ENCODE peak calls at places on chromosome 1, in five cellular contexts. One of them, this sample, is unnamed.

GRCh38 chr1:71224958-71225357 is 144.1 kb upstream of the ZRANB2 start:
- DNase-seq in H1: no peak
- DNase-seq in anterior cingulate cortex: no peak
- DNase-seq in GM18507: no peak
- DNase-seq in midbrain: no peak
- DNase-seq in this sample: no peak

GRCh38 chr1:114341886-114342285 is 169.1 kb downstream of the TRIM33 start:
- DNase-seq in H1: peak; percentile 13
- DNase-seq in anterior cingulate cortex: no peak
- DNase-seq in GM18507: no peak
- DNase-seq in midbrain: no peak
- DNase-seq in this sample: no peak

GRCh38 chr1:90768826-90769225 is 51.7 kb upstream of the BARHL2 start:
- DNase-seq in H1: no peak
- DNase-seq in anterior cingulate cortex: no peak
- DNase-seq in GM18507: no peak
- DNase-seq in midbrain: no peak
- DNase-seq in this sample: no peak

GRCh38 chr1:213936571-213936970 is 51.2 kb upstream of the PROX1 start:
- DNase-seq in H1: no peak
- DNase-seq in anterior cingulate cortex: no peak
- DNase-seq in GM18507: no peak
- DNase-seq in midbrain: no peak
- DNase-seq in this sample: no peak

GRCh38 chr1:200526709-200527612 is 93.6 kb downstream of the KIF14 start:
- DNase-seq in H1: no peak
- DNase-seq in anterior cingulate cortex: no peak
- DNase-seq in GM18507: no peak
- DNase-seq in midbrain: no peak
- DNase-seq in this sample: no peak

GRCh38 chr1:150578278-150579109 is 916 bp downstream of the MCL1 start:
- DNase-seq in H1: no peak
- DNase-seq in anterior cingulate cortex: no peak
- DNase-seq in GM18507: no peak
- DNase-seq in midbrain: peak; percentile 42
- DNase-seq in this sample: peak; percentile 66

GRCh38 chr1:45954401-45954847 is 151.0 kb downstream of the MAST2 start:
- DNase-seq in H1: no peak
- DNase-seq in anterior cingulate cortex: no peak
- DNase-seq in GM18507: no peak
- DNase-seq in midbrain: no peak
- DNase-seq in this sample: no peak

GRCh38 chr1:61518670-61519400 is 206.1 kb downstream of the TM2D1 start:
- DNase-seq in H1: no peak
- DNase-seq in anterior cingulate cortex: no peak
- DNase-seq in GM18507: no peak
- DNase-seq in midbrain: no peak
- DNase-seq in this sample: no peak

GRCh38 chr1:46065405-46065804 is 67.0 kb downstream of the PIK3R3 start:
- DNase-seq in H1: no peak
- DNase-seq in anterior cingulate cortex: no peak
- DNase-seq in GM18507: no peak
- DNase-seq in midbrain: no peak
- DNase-seq in this sample: no peak

GRCh38 chr1:1539310-1540014 is 962 bp downstream of the TMEM240 start:
- DNase-seq in H1: no peak
- DNase-seq in anterior cingulate cortex: peak; percentile 32
- DNase-seq in GM18507: no peak
- DNase-seq in midbrain: peak; percentile 15
- DNase-seq in this sample: peak; percentile 49

GRCh38 chr1:26627959-26628358 is 67.9 kb upstream of the ARID1A start:
- DNase-seq in H1: no peak
- DNase-seq in anterior cingulate cortex: no peak
- DNase-seq in GM18507: no peak
- DNase-seq in midbrain: peak; percentile 19
- DNase-seq in this sample: no peak

GRCh38 chr1:1371354-1371740 is 3.7 kb downstream of the AURKAIP1 start:
- DNase-seq in H1: no peak
- DNase-seq in anterior cingulate cortex: no peak
- DNase-seq in GM18507: no peak
- DNase-seq in midbrain: no peak
- DNase-seq in this sample: no peak

GRCh38 chr1:54310439-54311328 is 95.5 kb downstream of the SSBP3 start:
- DNase-seq in H1: peak; percentile 86
- DNase-seq in anterior cingulate cortex: no peak
- DNase-seq in GM18507: no peak
- DNase-seq in midbrain: peak; percentile 64
- DNase-seq in this sample: no peak

GRCh38 chr1:234972411-234973191 is 156.0 kb downstream of the TOMM20 start:
- DNase-seq in H1: no peak
- DNase-seq in anterior cingulate cortex: no peak
- DNase-seq in GM18507: no peak
- DNase-seq in midbrain: no peak
- DNase-seq in this sample: no peak

GRCh38 chr1:7580923-7581753 is 190.0 kb upstream of the VAMP3 start:
- DNase-seq in H1: no peak
- DNase-seq in anterior cingulate cortex: no peak
- DNase-seq in GM18507: no peak
- DNase-seq in midbrain: no peak
- DNase-seq in this sample: no peak

This sample was measured in uterus.